ENCODE peak calls at places on chromosome 6, in six cellular contexts. B is EL; H is Peyer's patch; P is pons; Z is breast epithelium; J is CD8-positive, alpha-beta memory T cell. Y is an unnamed sample.

GRCh38 chr6:31945507-31946369 is at the start of gene CFB:
- DNase-seq in J (no peak), P (no peak), B (peak), Z (peak), H (peak), Y (peak)

GRCh38 chr6:137882225-137882961 is 15.3 kb downstream of the TNFAIP3 start:
- DNase-seq in J (no peak), Z (no peak), H (no peak), P (no peak), B (no peak), Y (no peak)

GRCh38 chr6:111478749-111479148 is 4.3 kb downstream of the REV3L start:
- DNase-seq in B (peak), J (no peak), P (peak), Z (no peak), H (no peak), Y (peak)

GRCh38 chr6:57283096-57283495 is 34.3 kb upstream of the PRIM2 start:
- DNase-seq in H (no peak), B (no peak), Z (no peak), P (no peak), J (no peak), Y (no peak)

GRCh38 chr6:144408151-144408550 is 123.0 kb downstream of the UTRN start:
- DNase-seq in B (no peak), H (no peak), J (no peak), P (peak), Z (no peak), Y (no peak)

GRCh38 chr6:88780714-88781389 is 182.6 kb downstream of the RNGTT start:
- DNase-seq in J (peak), H (peak), P (peak), Z (no peak), B (peak), Y (peak)

GRCh38 chr6:96466149-96466863 is 55.3 kb upstream of the UFL1 start:
- DNase-seq in J (no peak), B (no peak), H (no peak), Z (no peak), P (no peak), Y (no peak)

GRCh38 chr6:168355716-168356522 is 36.3 kb upstream of the DACT2 start:
- DNase-seq in H (peak), Z (peak), B (no peak), J (no peak), P (peak), Y (no peak)

GRCh38 chr6:31543639-31544038 is 1.8 kb upstream of the DDX39B start:
- DNase-seq in Z (no peak), B (no peak), H (no peak), J (no peak), P (no peak), Y (no peak)

GRCh38 chr6:11392778-11393507 is 144.6 kb upstream of the TMEM170B start:
- DNase-seq in H (peak), P (peak), J (no peak), Z (no peak), B (peak), Y (no peak)

GRCh38 chr6:12138936-12139335 is 126.8 kb downstream of the HIVEP1 start:
- DNase-seq in B (peak), Z (no peak), P (no peak), J (no peak), H (no peak), Y (no peak)

GRCh38 chr6:14384175-14384949 is 266.8 kb downstream of the CD83 start:
- DNase-seq in Z (no peak), B (no peak), H (no peak), P (no peak), J (no peak), Y (no peak)

GRCh38 chr6:127348046-127348661 is 4.7 kb upstream of the ECHDC1 start:
- DNase-seq in P (no peak), Z (no peak), J (no peak), H (no peak), B (no peak), Y (no peak)